ENCODE peak calls at places on chromosomes 11 and 22, in four cellular contexts. Y, P, F and G are unnamed samples.

GRCh38 chr11:35247428-35247827 is 108.5 kb downstream of the CD44 start:
- DNase-seq in Y (no peak), F (no peak), P (no peak), G (no peak)

GRCh38 chr11:28476053-28476452 is 367.9 kb downstream of the METTL15 start:
- DNase-seq in Y (no peak), P (no peak), F (no peak), G (no peak)

GRCh38 chr11:59088164-59088563 is 2.1 kb downstream of the GLYATL1B start:
- DNase-seq in F (no peak), Y (no peak), P (no peak), G (no peak)

GRCh38 chr22:40764743-40765441 is 54.3 kb downstream of the SLC25A17 start:
- DNase-seq in Y (no peak), P (no peak), F (no peak), G (no peak)

GRCh38 chr22:49508561-49508960 is 319.1 kb downstream of the BRD1 start:
- DNase-seq in P (no peak), F (no peak), Y (no peak), G (no peak)

GRCh38 chr11:1728931-1729691 is 21.3 kb downstream of the IFITM10 start:
- DNase-seq in Y (no peak), P (no peak), F (no peak), G (no peak)

GRCh38 chr22:23187871-23188700 is 7.8 kb downstream of the BCR start:
- DNase-seq in F (no peak), P (no peak), Y (no peak), G (no peak)

GRCh38 chr11:27698872-27699241 is 1.4 kb downstream of the BDNF start:
- DNase-seq in P (peak; percentile 43), Y (peak; percentile 88), F (peak; percentile 76), G (peak; percentile 96)

GRCh38 chr22:41565403-41566054 is 4.7 kb downstream of the CSDC2 start:
- DNase-seq in P (peak; percentile 55), Y (peak; percentile 71), F (peak; percentile 80), G (no peak)

GRCh38 chr11:119051440-119052162 is 5.4 kb downstream of the HYOU1 start:
- DNase-seq in Y (no peak), F (no peak), P (no peak), G (no peak)

GRCh38 chr22:27435839-27436581 is 365.5 kb downstream of the MN1 start:
- DNase-seq in F (no peak), Y (no peak), P (no peak), G (no peak)

GRCh38 chr11:119120639-119121007 is 757 bp upstream of the HINFP start:
- DNase-seq in F (peak; percentile 50), P (no peak), Y (no peak), G (no peak)

GRCh38 chr11:67293090-67293489 is 4.0 kb downstream of the ANKRD13D start:
- DNase-seq in F (no peak), Y (no peak), P (no peak), G (no peak)

GRCh38 chr11:126194121-126194543 is 17.3 kb downstream of the RPUSD4 start:
- DNase-seq in Y (peak; percentile 55), P (peak; percentile 44), F (peak; percentile 59), G (peak; percentile 35)

GRCh38 chr11:78414321-78415051 is 3.1 kb downstream of the GAB2 start:
- DNase-seq in Y (peak; percentile 44), P (no peak), F (peak; percentile 60), G (no peak)

GRCh38 chr11:121933694-121934093 is 182.3 kb downstream of the BLID start:
- DNase-seq in P (no peak), Y (no peak), F (no peak), G (no peak)

GRCh38 chr11:63532150-63532549 is 4.5 kb upstream of the PLAAT4 start:
- DNase-seq in P (no peak), F (no peak), Y (no peak), G (no peak)

GRCh38 chr11:57471496-57471895 is 11.2 kb downstream of the RTN4RL2 start:
- DNase-seq in Y (no peak), P (no peak), F (no peak), G (no peak)

DNA sequence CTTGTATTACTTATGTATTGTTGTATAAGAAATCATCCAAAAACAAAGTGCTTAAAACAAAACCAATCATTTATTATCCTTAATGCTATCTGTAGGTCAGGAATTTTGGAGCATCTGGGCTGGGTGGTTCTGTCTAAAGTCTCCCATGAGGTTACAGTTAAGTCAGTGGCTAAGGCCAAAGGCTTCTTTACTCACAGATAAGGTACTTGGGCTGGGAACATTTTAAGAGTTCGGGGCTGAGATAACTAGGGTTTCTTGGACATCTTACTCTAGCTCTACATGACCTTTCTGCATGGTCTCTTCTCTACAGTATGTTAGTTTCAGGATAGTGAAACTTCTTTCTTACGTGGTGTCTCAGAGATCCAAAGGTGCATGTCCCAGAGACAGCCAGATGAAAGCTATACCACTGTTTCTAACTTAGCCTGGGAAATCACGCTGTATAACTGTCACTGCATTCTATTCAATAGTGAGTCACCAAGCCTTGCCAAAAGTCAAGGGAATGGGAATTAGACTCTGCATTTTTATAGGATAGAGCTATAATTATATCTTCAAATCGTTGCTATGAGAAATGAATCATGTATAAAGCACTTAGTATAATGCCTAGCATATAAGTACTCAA is 29.6 kb downstream of the SOX6 start:
- DNase-seq in Y (no peak), P (no peak), F (no peak), G (no peak)
- TF ChIP-seq HMGXB4 in Y (no peak), P (no peak), F (no peak), G (no peak)

DNA sequence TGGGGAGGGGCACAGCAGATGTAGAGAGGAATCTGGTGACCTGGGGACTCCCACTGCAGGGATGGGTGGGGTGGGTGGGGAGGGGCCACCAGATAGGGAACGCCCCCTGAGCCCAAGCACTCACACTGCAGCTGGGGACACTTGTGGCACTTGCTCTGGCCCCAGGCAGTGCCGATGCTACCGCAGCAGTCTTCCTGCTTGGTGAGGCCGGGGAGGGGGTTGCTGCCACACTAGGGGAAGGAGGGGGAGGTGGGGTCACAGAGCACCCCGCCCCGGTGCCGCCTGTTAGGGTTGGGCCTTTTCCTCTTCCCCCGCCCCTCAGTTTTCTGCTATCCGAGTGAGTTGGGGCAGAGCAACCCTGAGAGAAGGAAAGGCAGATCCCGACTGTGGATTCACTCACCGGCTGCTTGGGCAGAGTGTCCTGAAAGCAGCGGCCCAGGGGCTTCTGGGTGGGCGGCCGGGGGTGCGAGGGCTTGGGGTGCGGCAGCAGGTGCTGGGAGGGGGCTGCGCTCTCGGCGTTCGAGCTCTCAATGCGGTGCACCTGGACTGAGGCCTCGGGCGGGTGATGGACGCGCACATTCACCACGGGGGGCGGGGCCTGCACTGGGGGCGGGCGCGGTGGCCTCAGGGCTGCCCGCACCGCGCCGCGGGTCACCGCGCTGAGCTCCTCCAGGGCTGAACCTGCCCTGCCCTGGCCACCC is 4.7 kb downstream of the LTBP3 start:
- DNase-seq in P (no peak), F (peak; percentile 64), Y (no peak), G (peak; percentile 76)
- TF ChIP-seq HMGXB4 in P (no peak), F (no peak), Y (no peak), G (no peak)

GRCh38 chr11:66154109-66154508 is 84.0 kb downstream of the PACS1 start:
- DNase-seq in Y (no peak), P (no peak), F (no peak), G (no peak)

GRCh38 chr11:66150725-66151124 is 80.7 kb downstream of the PACS1 start:
- DNase-seq in F (no peak), P (no peak), Y (no peak), G (no peak)

GRCh38 chr11:66155387-66156073 is 85.5 kb downstream of the PACS1 start:
- DNase-seq in F (no peak), Y (no peak), P (no peak), G (no peak)

GRCh38 chr11:66150140-66150539 is 80.1 kb downstream of the PACS1 start:
- DNase-seq in Y (no peak), F (no peak), P (no peak), G (no peak)

GRCh38 chr11:66151273-66151672 is 81.2 kb downstream of the PACS1 start:
- DNase-seq in Y (no peak), P (no peak), F (no peak), G (no peak)
- TF ChIP-seq HMGXB4 in Y (no peak), P (no peak), F (no peak), G (no peak)

DNA sequence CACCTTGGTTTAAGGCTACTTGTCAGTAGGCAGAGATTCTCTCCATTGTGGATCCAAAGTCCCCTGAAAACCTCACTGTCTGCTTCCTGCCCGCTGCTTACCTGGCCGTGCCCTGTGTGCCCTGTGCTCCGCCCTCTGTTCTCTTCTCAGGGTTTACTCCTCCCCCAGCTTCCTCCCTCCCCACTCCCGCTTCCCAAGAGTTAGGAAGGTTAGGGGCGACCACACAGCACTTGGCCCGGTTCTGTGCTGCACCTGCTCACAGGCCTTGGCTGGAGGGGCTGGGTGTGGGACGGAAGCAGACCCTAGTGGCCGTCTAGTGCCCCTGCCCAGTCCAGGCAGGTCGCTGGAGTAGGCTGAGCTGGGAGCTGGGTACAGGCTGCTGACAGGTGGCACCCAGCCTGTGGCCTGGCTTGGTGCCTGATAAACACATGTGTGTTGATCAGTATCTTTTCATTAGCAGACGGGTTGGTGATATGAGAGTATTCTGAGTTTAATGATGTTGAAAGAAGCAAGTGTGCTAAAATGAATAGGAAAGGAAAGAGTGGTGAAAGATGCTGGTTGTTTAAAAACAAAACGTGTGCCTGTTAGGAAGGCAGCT is 40.5 kb downstream of the GRAMD4 start:
- DNase-seq in Y (no peak), P (peak; percentile 41), F (no peak), G (no peak)
- TF ChIP-seq HMGXB4 in Y (no peak), P (no peak), F (no peak), G (no peak)

DNA sequence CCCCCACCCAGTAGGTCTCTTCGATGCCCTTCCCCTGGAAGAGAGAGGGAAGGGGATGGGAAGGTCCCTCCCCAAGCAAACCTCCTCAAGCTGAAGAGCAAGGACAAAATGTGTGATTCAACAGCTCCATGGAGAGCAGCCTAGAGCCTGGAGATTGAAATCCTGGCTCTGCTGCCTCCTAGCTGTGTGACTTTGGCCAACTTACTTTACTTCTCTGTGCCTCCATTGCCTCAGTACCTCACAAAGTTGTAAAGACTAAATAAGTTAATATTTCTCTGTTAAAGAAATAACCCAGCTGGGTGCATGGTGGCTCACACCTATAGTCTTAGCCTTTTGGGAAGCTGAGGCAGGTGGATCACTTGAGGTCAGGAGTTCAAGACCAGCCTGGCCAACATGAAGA is 21.1 kb upstream of the LRRC32 start:
- DNase-seq in P (no peak), Y (no peak), F (no peak), G (no peak)
- TF ChIP-seq HMGXB4 in P (no peak), Y (no peak), F (no peak), G (no peak)

DNA sequence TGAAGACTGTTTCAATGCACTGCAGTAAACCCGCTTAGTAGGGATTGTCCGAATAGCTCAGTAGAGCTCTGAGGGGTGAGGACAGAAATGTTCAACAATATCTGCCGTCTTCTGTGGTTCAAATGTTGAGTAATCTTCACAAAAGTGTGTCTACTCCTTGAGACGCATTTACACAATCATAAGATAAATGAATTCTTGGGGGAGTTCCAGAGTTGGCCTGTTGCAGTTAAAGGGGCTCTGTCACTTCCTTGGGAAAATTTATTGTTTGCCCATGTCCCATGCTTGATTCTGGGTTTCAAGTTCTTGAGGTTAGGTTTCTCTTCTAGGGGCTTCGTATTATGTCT is 614 bp downstream of the ANO3 start:
- DNase-seq in F (no peak), Y (no peak), P (no peak), G (no peak)
- TF ChIP-seq HMGXB4 in F (no peak), Y (no peak), P (no peak), G (no peak)

GRCh38 chr11:19027829-19028595 is 32.5 kb downstream of the MRGPRX2 start:
- DNase-seq in Y (peak; percentile 15), P (peak; percentile 29), F (no peak), G (no peak)
- TF ChIP-seq HMGXB4 in Y (no peak), P (no peak), F (no peak), G (no peak)